ENCODE peak calls at places on chromosomes 2 and 18, in ten cellular contexts. One of them, this sample, is unnamed.

GRCh38 chr18:72155327-72155726 is 388.8 kb downstream of the CBLN2 start:
- DNase-seq in BE2C: no peak
- DNase-seq in lower lobe of right lung: no peak
- DNase-seq in psoas muscle: no peak
- DNase-seq in Peyer's patch: no peak
- DNase-seq in fibroblast of lung: peak; percentile 2
- DNase-seq in neural progenitor cell: no peak
- DNase-seq in right cardiac atrium: no peak
- DNase-seq in PC-9: no peak
- DNase-seq in astrocyte: no peak
- DNase-seq in this sample: no peak

GRCh38 chr18:6414118-6414722 is 491 bp downstream of the L3MBTL4 start:
- DNase-seq in psoas muscle: peak; percentile 69
- DNase-seq in Peyer's patch: peak; percentile 89
- DNase-seq in PC-9: no peak
- DNase-seq in lower lobe of right lung: peak; percentile 87
- DNase-seq in neural progenitor cell: peak; percentile 67
- DNase-seq in BE2C: no peak
- DNase-seq in fibroblast of lung: peak; percentile 18
- DNase-seq in astrocyte: no peak
- DNase-seq in right cardiac atrium: peak; percentile 74
- DNase-seq in this sample: no peak

GRCh38 chr2:192250961-192251360 is 56.2 kb upstream of the TMEFF2 start:
- DNase-seq in BE2C: no peak
- DNase-seq in astrocyte: no peak
- DNase-seq in PC-9: no peak
- DNase-seq in fibroblast of lung: no peak
- DNase-seq in lower lobe of right lung: no peak
- DNase-seq in neural progenitor cell: no peak
- DNase-seq in right cardiac atrium: no peak
- DNase-seq in psoas muscle: no peak
- DNase-seq in Peyer's patch: no peak
- DNase-seq in this sample: no peak

GRCh38 chr2:28135324-28135723 is 244.8 kb downstream of the BABAM2 start:
- DNase-seq in right cardiac atrium: no peak
- DNase-seq in astrocyte: no peak
- DNase-seq in Peyer's patch: no peak
- DNase-seq in fibroblast of lung: no peak
- DNase-seq in neural progenitor cell: no peak
- DNase-seq in lower lobe of right lung: no peak
- DNase-seq in BE2C: no peak
- DNase-seq in psoas muscle: no peak
- DNase-seq in PC-9: no peak
- DNase-seq in this sample: no peak

GRCh38 chr2:134465706-134466105 is 211.8 kb downstream of the MGAT5 start:
- DNase-seq in psoas muscle: no peak
- DNase-seq in right cardiac atrium: no peak
- DNase-seq in PC-9: no peak
- DNase-seq in lower lobe of right lung: no peak
- DNase-seq in fibroblast of lung: no peak
- DNase-seq in BE2C: no peak
- DNase-seq in neural progenitor cell: no peak
- DNase-seq in astrocyte: no peak
- DNase-seq in Peyer's patch: no peak
- DNase-seq in this sample: no peak

GRCh38 chr2:5250482-5250881 is 441.7 kb upstream of the SOX11 start:
- DNase-seq in neural progenitor cell: no peak
- DNase-seq in astrocyte: peak; percentile 12
- DNase-seq in lower lobe of right lung: no peak
- DNase-seq in psoas muscle: no peak
- DNase-seq in PC-9: no peak
- DNase-seq in fibroblast of lung: no peak
- DNase-seq in right cardiac atrium: no peak
- DNase-seq in Peyer's patch: no peak
- DNase-seq in BE2C: no peak
- DNase-seq in this sample: no peak

GRCh38 chr2:232341061-232341738 is 37.4 kb upstream of the ALPP start:
- DNase-seq in neural progenitor cell: no peak
- DNase-seq in psoas muscle: no peak
- DNase-seq in lower lobe of right lung: peak; percentile 31
- DNase-seq in PC-9: no peak
- DNase-seq in right cardiac atrium: no peak
- DNase-seq in astrocyte: no peak
- DNase-seq in Peyer's patch: no peak
- DNase-seq in fibroblast of lung: no peak
- DNase-seq in BE2C: no peak
- DNase-seq in this sample: no peak

GRCh38 chr2:233430091-233430490 is 75.8 kb downstream of the DGKD start:
- DNase-seq in Peyer's patch: no peak
- DNase-seq in fibroblast of lung: no peak
- DNase-seq in right cardiac atrium: no peak
- DNase-seq in BE2C: no peak
- DNase-seq in neural progenitor cell: no peak
- DNase-seq in psoas muscle: no peak
- DNase-seq in astrocyte: peak; percentile 20
- DNase-seq in PC-9: peak; percentile 99
- DNase-seq in lower lobe of right lung: no peak
- DNase-seq in this sample: no peak

GRCh38 chr2:151959203-151959602 is 131.0 kb upstream of the ARL5A start:
- DNase-seq in psoas muscle: no peak
- DNase-seq in PC-9: no peak
- DNase-seq in fibroblast of lung: no peak
- DNase-seq in neural progenitor cell: no peak
- DNase-seq in astrocyte: no peak
- DNase-seq in BE2C: no peak
- DNase-seq in Peyer's patch: no peak
- DNase-seq in lower lobe of right lung: no peak
- DNase-seq in right cardiac atrium: no peak
- DNase-seq in this sample: no peak

GRCh38 chr18:24370120-24370519 is 27.5 kb downstream of the OSBPL1A start:
- DNase-seq in BE2C: no peak
- DNase-seq in Peyer's patch: no peak
- DNase-seq in right cardiac atrium: no peak
- DNase-seq in astrocyte: no peak
- DNase-seq in psoas muscle: no peak
- DNase-seq in fibroblast of lung: no peak
- DNase-seq in lower lobe of right lung: no peak
- DNase-seq in neural progenitor cell: no peak
- DNase-seq in PC-9: no peak
- DNase-seq in this sample: no peak

GRCh38 chr18:78765637-78766281 is 213.9 kb upstream of the SALL3 start:
- DNase-seq in fibroblast of lung: no peak
- DNase-seq in neural progenitor cell: no peak
- DNase-seq in psoas muscle: no peak
- DNase-seq in astrocyte: no peak
- DNase-seq in BE2C: no peak
- DNase-seq in lower lobe of right lung: no peak
- DNase-seq in right cardiac atrium: no peak
- DNase-seq in Peyer's patch: peak; percentile 28
- DNase-seq in PC-9: no peak
- DNase-seq in this sample: no peak

GRCh38 chr18:78766651-78767533 is 212.7 kb upstream of the SALL3 start:
- DNase-seq in astrocyte: no peak
- DNase-seq in fibroblast of lung: no peak
- DNase-seq in psoas muscle: no peak
- DNase-seq in lower lobe of right lung: no peak
- DNase-seq in neural progenitor cell: no peak
- DNase-seq in BE2C: no peak
- DNase-seq in right cardiac atrium: no peak
- DNase-seq in PC-9: no peak
- DNase-seq in Peyer's patch: peak; percentile 27
- DNase-seq in this sample: no peak

GRCh38 chr18:78765142-78765541 is 214.5 kb upstream of the SALL3 start:
- DNase-seq in BE2C: no peak
- DNase-seq in psoas muscle: no peak
- DNase-seq in lower lobe of right lung: no peak
- DNase-seq in fibroblast of lung: no peak
- DNase-seq in astrocyte: no peak
- DNase-seq in right cardiac atrium: no peak
- DNase-seq in PC-9: no peak
- DNase-seq in neural progenitor cell: no peak
- DNase-seq in Peyer's patch: no peak
- DNase-seq in this sample: no peak

GRCh38 chr18:78764544-78764943 is 215.1 kb upstream of the SALL3 start:
- DNase-seq in right cardiac atrium: no peak
- DNase-seq in neural progenitor cell: no peak
- DNase-seq in BE2C: no peak
- DNase-seq in astrocyte: no peak
- DNase-seq in psoas muscle: no peak
- DNase-seq in Peyer's patch: no peak
- DNase-seq in lower lobe of right lung: no peak
- DNase-seq in PC-9: no peak
- DNase-seq in fibroblast of lung: no peak
- DNase-seq in this sample: no peak

GRCh38 chr18:78762753-78763152 is 216.9 kb upstream of the SALL3 start:
- DNase-seq in psoas muscle: no peak
- DNase-seq in lower lobe of right lung: no peak
- DNase-seq in neural progenitor cell: no peak
- DNase-seq in BE2C: no peak
- DNase-seq in PC-9: no peak
- DNase-seq in fibroblast of lung: no peak
- DNase-seq in astrocyte: no peak
- DNase-seq in Peyer's patch: no peak
- DNase-seq in right cardiac atrium: no peak
- DNase-seq in this sample: no peak
- H3K9me3 ChIP-seq in psoas muscle: no peaks in the 10 kb centered on the region
- H3K9me3 ChIP-seq in lower lobe of right lung: no peaks in the 10 kb centered on the region
- H3K9me3 ChIP-seq in neural progenitor cell: no peaks in the 10 kb centered on the region
- H3K9me3 ChIP-seq in BE2C: no peaks in the 10 kb centered on the region
- H3K9me3 ChIP-seq in PC-9: no peaks in the 10 kb centered on the region
- H3K9me3 ChIP-seq in fibroblast of lung: no peaks in the 10 kb centered on the region
- H3K9me3 ChIP-seq in astrocyte: peaks cover 9% of the 10 kb centered on the region
- H3K9me3 ChIP-seq in Peyer's patch: no peaks in the 10 kb centered on the region
- H3K9me3 ChIP-seq in right cardiac atrium: no peaks in the 10 kb centered on the region
- H3K9me3 ChIP-seq in this sample: no peaks in the 10 kb centered on the region

GRCh38 chr2:79554899-79555298 is 42.0 kb downstream of the CTNNA2 start:
- DNase-seq in lower lobe of right lung: no peak
- DNase-seq in BE2C: no peak
- DNase-seq in right cardiac atrium: no peak
- DNase-seq in neural progenitor cell: no peak
- DNase-seq in fibroblast of lung: no peak
- DNase-seq in PC-9: no peak
- DNase-seq in astrocyte: no peak
- DNase-seq in psoas muscle: no peak
- DNase-seq in Peyer's patch: no peak
- DNase-seq in this sample: no peak
- H3K9me3 ChIP-seq in lower lobe of right lung: peaks cover 10% of the 10 kb centered on the region
- H3K9me3 ChIP-seq in BE2C: no peaks in the 10 kb centered on the region
- H3K9me3 ChIP-seq in right cardiac atrium: no peaks in the 10 kb centered on the region
- H3K9me3 ChIP-seq in neural progenitor cell: peaks cover 4% of the 10 kb centered on the region
- H3K9me3 ChIP-seq in fibroblast of lung: no peaks in the 10 kb centered on the region
- H3K9me3 ChIP-seq in PC-9: no peaks in the 10 kb centered on the region
- H3K9me3 ChIP-seq in astrocyte: no peaks in the 10 kb centered on the region
- H3K9me3 ChIP-seq in psoas muscle: no peaks in the 10 kb centered on the region
- H3K9me3 ChIP-seq in Peyer's patch: no peaks in the 10 kb centered on the region
- H3K9me3 ChIP-seq in this sample: peaks cover 17% of the 10 kb centered on the region

GRCh38 chr18:79896746-79897145 is 54.7 kb downstream of the SLC66A2 start:
- DNase-seq in Peyer's patch: no peak
- DNase-seq in fibroblast of lung: no peak
- DNase-seq in astrocyte: no peak
- DNase-seq in lower lobe of right lung: no peak
- DNase-seq in BE2C: no peak
- DNase-seq in neural progenitor cell: no peak
- DNase-seq in psoas muscle: no peak
- DNase-seq in PC-9: no peak
- DNase-seq in right cardiac atrium: no peak
- DNase-seq in this sample: no peak
- H3K9me3 ChIP-seq in Peyer's patch: peaks cover 9% of the 10 kb centered on the region
- H3K9me3 ChIP-seq in fibroblast of lung: peaks cover 3% of the 10 kb centered on the region
- H3K9me3 ChIP-seq in astrocyte: peaks cover 43% of the 10 kb centered on the region
- H3K9me3 ChIP-seq in lower lobe of right lung: peaks cover 34% of the 10 kb centered on the region
- H3K9me3 ChIP-seq in BE2C: no peaks in the 10 kb centered on the region
- H3K9me3 ChIP-seq in neural progenitor cell: peaks cover 16% of the 10 kb centered on the region
- H3K9me3 ChIP-seq in psoas muscle: peaks cover 43% of the 10 kb centered on the region
- H3K9me3 ChIP-seq in PC-9: peaks cover 33% of the 10 kb centered on the region
- H3K9me3 ChIP-seq in right cardiac atrium: no peaks in the 10 kb centered on the region
- H3K9me3 ChIP-seq in this sample: peaks cover 44% of the 10 kb centered on the region

GRCh38 chr2:67379048-67379447 is 18.1 kb upstream of the ETAA1 start:
- DNase-seq in Peyer's patch: no peak
- DNase-seq in PC-9: no peak
- DNase-seq in fibroblast of lung: no peak
- DNase-seq in BE2C: no peak
- DNase-seq in astrocyte: no peak
- DNase-seq in psoas muscle: no peak
- DNase-seq in lower lobe of right lung: no peak
- DNase-seq in right cardiac atrium: no peak
- DNase-seq in neural progenitor cell: no peak
- DNase-seq in this sample: no peak
- H3K9me3 ChIP-seq in Peyer's patch: no peaks in the 10 kb centered on the region
- H3K9me3 ChIP-seq in PC-9: no peaks in the 10 kb centered on the region
- H3K9me3 ChIP-seq in fibroblast of lung: no peaks in the 10 kb centered on the region
- H3K9me3 ChIP-seq in BE2C: no peaks in the 10 kb centered on the region
- H3K9me3 ChIP-seq in astrocyte: no peaks in the 10 kb centered on the region
- H3K9me3 ChIP-seq in psoas muscle: no peaks in the 10 kb centered on the region
- H3K9me3 ChIP-seq in lower lobe of right lung: no peaks in the 10 kb centered on the region
- H3K9me3 ChIP-seq in right cardiac atrium: no peaks in the 10 kb centered on the region
- H3K9me3 ChIP-seq in neural progenitor cell: peaks cover 4% of the 10 kb centered on the region
- H3K9me3 ChIP-seq in this sample: no peaks in the 10 kb centered on the region